ENCODE peak calls at places on chromosomes 4 and X, in eight cellular contexts. One of them, this sample, is unnamed.

GRCh38 chrX:109635151-109635550 is 10.2 kb upstream of the KCNE5 start:
- DNase-seq in GDM1: no peak
- DNase-seq in D341Med: peak; percentile 39
- DNase-seq in T-helper 9 cell: no peak
- DNase-seq in cardiac muscle cell: peak; percentile 41
- DNase-seq in stimulated activated CD8-positive, alpha-beta memory T cell treated with anti-CD3 and anti-CD28 coated beads, Interleukin-15, amount 100 ng/mL, for 4 hours: no peak
- DNase-seq in fibroblast of lung: no peak
- DNase-seq in NCI-H510A: no peak
- DNase-seq in this sample: peak; percentile 30

GRCh38 chrX:572490-573124 is 58.0 kb upstream of the SHOX start:
- DNase-seq in GDM1: no peak
- DNase-seq in D341Med: no peak
- DNase-seq in T-helper 9 cell: no peak
- DNase-seq in cardiac muscle cell: no peak
- DNase-seq in stimulated activated CD8-positive, alpha-beta memory T cell treated with anti-CD3 and anti-CD28 coated beads, Interleukin-15, amount 100 ng/mL, for 4 hours: no peak
- DNase-seq in fibroblast of lung: no peak
- DNase-seq in NCI-H510A: no peak
- DNase-seq in this sample: no peak

GRCh38 chrX:153523269-153523668 is 5.8 kb downstream of the ATP2B3 start:
- DNase-seq in GDM1: no peak
- DNase-seq in D341Med: no peak
- DNase-seq in T-helper 9 cell: no peak
- DNase-seq in cardiac muscle cell: no peak
- DNase-seq in stimulated activated CD8-positive, alpha-beta memory T cell treated with anti-CD3 and anti-CD28 coated beads, Interleukin-15, amount 100 ng/mL, for 4 hours: no peak
- DNase-seq in fibroblast of lung: no peak
- DNase-seq in NCI-H510A: no peak
- DNase-seq in this sample: no peak

GRCh38 chrX:33126469-33126868 is 84.9 kb downstream of the DMD start:
- DNase-seq in GDM1: no peak
- DNase-seq in D341Med: no peak
- DNase-seq in T-helper 9 cell: no peak
- DNase-seq in cardiac muscle cell: no peak
- DNase-seq in stimulated activated CD8-positive, alpha-beta memory T cell treated with anti-CD3 and anti-CD28 coated beads, Interleukin-15, amount 100 ng/mL, for 4 hours: no peak
- DNase-seq in fibroblast of lung: no peak
- DNase-seq in NCI-H510A: no peak
- DNase-seq in this sample: no peak

GRCh38 chr4:2592572-2592971 is 56.1 kb downstream of the FAM193A start:
- DNase-seq in GDM1: no peak
- DNase-seq in D341Med: no peak
- DNase-seq in T-helper 9 cell: no peak
- DNase-seq in cardiac muscle cell: peak; percentile 16
- DNase-seq in stimulated activated CD8-positive, alpha-beta memory T cell treated with anti-CD3 and anti-CD28 coated beads, Interleukin-15, amount 100 ng/mL, for 4 hours: no peak
- DNase-seq in fibroblast of lung: no peak
- DNase-seq in NCI-H510A: no peak
- DNase-seq in this sample: no peak

GRCh38 chr4:185898413-185898812 is 86.4 kb upstream of the SORBS2 start:
- DNase-seq in GDM1: no peak
- DNase-seq in D341Med: no peak
- DNase-seq in T-helper 9 cell: no peak
- DNase-seq in cardiac muscle cell: no peak
- DNase-seq in stimulated activated CD8-positive, alpha-beta memory T cell treated with anti-CD3 and anti-CD28 coated beads, Interleukin-15, amount 100 ng/mL, for 4 hours: no peak
- DNase-seq in fibroblast of lung: no peak
- DNase-seq in NCI-H510A: no peak
- DNase-seq in this sample: no peak

GRCh38 chr4:1293981-1294380 is 4.3 kb downstream of the MAEA start:
- DNase-seq in GDM1: no peak
- DNase-seq in D341Med: no peak
- DNase-seq in T-helper 9 cell: no peak
- DNase-seq in cardiac muscle cell: no peak
- DNase-seq in stimulated activated CD8-positive, alpha-beta memory T cell treated with anti-CD3 and anti-CD28 coated beads, Interleukin-15, amount 100 ng/mL, for 4 hours: no peak
- DNase-seq in fibroblast of lung: peak; percentile 83
- DNase-seq in NCI-H510A: no peak
- DNase-seq in this sample: no peak

GRCh38 chr4:78650106-78651021 is 98.8 kb downstream of the ANXA3 start:
- DNase-seq in GDM1: no peak
- DNase-seq in D341Med: no peak
- DNase-seq in T-helper 9 cell: no peak
- DNase-seq in cardiac muscle cell: peak; percentile 7
- DNase-seq in stimulated activated CD8-positive, alpha-beta memory T cell treated with anti-CD3 and anti-CD28 coated beads, Interleukin-15, amount 100 ng/mL, for 4 hours: no peak
- DNase-seq in fibroblast of lung: peak; percentile 89
- DNase-seq in NCI-H510A: no peak
- DNase-seq in this sample: peak; percentile 69

GRCh38 chr4:125551451-125551850 is 236.7 kb downstream of the FAT4 start:
- DNase-seq in GDM1: no peak
- DNase-seq in D341Med: peak; percentile 66
- DNase-seq in T-helper 9 cell: no peak
- DNase-seq in cardiac muscle cell: no peak
- DNase-seq in stimulated activated CD8-positive, alpha-beta memory T cell treated with anti-CD3 and anti-CD28 coated beads, Interleukin-15, amount 100 ng/mL, for 4 hours: no peak
- DNase-seq in fibroblast of lung: no peak
- DNase-seq in NCI-H510A: no peak
- DNase-seq in this sample: no peak

GRCh38 chr4:2183394-2183793 is 58.5 kb downstream of the HAUS3 start:
- DNase-seq in GDM1: no peak
- DNase-seq in D341Med: no peak
- DNase-seq in T-helper 9 cell: no peak
- DNase-seq in cardiac muscle cell: no peak
- DNase-seq in stimulated activated CD8-positive, alpha-beta memory T cell treated with anti-CD3 and anti-CD28 coated beads, Interleukin-15, amount 100 ng/mL, for 4 hours: no peak
- DNase-seq in fibroblast of lung: no peak
- DNase-seq in NCI-H510A: no peak
- DNase-seq in this sample: no peak

GRCh38 chrX:42954880-42955279 is 176.9 kb upstream of the PPP1R2C start:
- DNase-seq in GDM1: no peak
- DNase-seq in D341Med: no peak
- DNase-seq in T-helper 9 cell: no peak
- DNase-seq in cardiac muscle cell: no peak
- DNase-seq in stimulated activated CD8-positive, alpha-beta memory T cell treated with anti-CD3 and anti-CD28 coated beads, Interleukin-15, amount 100 ng/mL, for 4 hours: no peak
- DNase-seq in fibroblast of lung: no peak
- DNase-seq in NCI-H510A: no peak
- DNase-seq in this sample: no peak

GRCh38 chr4:164716901-164717300 is 37.0 kb upstream of the SMIM31 start:
- DNase-seq in GDM1: no peak
- DNase-seq in D341Med: peak; percentile 26
- DNase-seq in T-helper 9 cell: no peak
- DNase-seq in cardiac muscle cell: peak; percentile 18
- DNase-seq in stimulated activated CD8-positive, alpha-beta memory T cell treated with anti-CD3 and anti-CD28 coated beads, Interleukin-15, amount 100 ng/mL, for 4 hours: no peak
- DNase-seq in fibroblast of lung: no peak
- DNase-seq in NCI-H510A: no peak
- DNase-seq in this sample: no peak

GRCh38 chrX:20294284-20294683 is 27.6 kb upstream of the RPS6KA3 start:
- DNase-seq in GDM1: no peak
- DNase-seq in D341Med: no peak
- DNase-seq in T-helper 9 cell: no peak
- DNase-seq in cardiac muscle cell: no peak
- DNase-seq in stimulated activated CD8-positive, alpha-beta memory T cell treated with anti-CD3 and anti-CD28 coated beads, Interleukin-15, amount 100 ng/mL, for 4 hours: no peak
- DNase-seq in fibroblast of lung: no peak
- DNase-seq in NCI-H510A: no peak
- DNase-seq in this sample: no peak

GRCh38 chr4:13509442-13509841 is 25.3 kb upstream of the RAB28 start:
- DNase-seq in GDM1: no peak
- DNase-seq in D341Med: no peak
- DNase-seq in T-helper 9 cell: no peak
- DNase-seq in cardiac muscle cell: no peak
- DNase-seq in stimulated activated CD8-positive, alpha-beta memory T cell treated with anti-CD3 and anti-CD28 coated beads, Interleukin-15, amount 100 ng/mL, for 4 hours: no peak
- DNase-seq in fibroblast of lung: no peak
- DNase-seq in NCI-H510A: no peak
- DNase-seq in this sample: no peak

GRCh38 chr4:55184600-55185523 is 59.5 kb upstream of the KDR start:
- DNase-seq in GDM1: no peak
- DNase-seq in D341Med: peak; percentile 66
- DNase-seq in T-helper 9 cell: no peak
- DNase-seq in cardiac muscle cell: peak; percentile 62
- DNase-seq in stimulated activated CD8-positive, alpha-beta memory T cell treated with anti-CD3 and anti-CD28 coated beads, Interleukin-15, amount 100 ng/mL, for 4 hours: no peak
- DNase-seq in fibroblast of lung: peak; percentile 64
- DNase-seq in NCI-H510A: peak; percentile 35
- DNase-seq in this sample: peak; percentile 26

GRCh38 chr4:20995015-20995414 is 294.8 kb downstream of the PACRGL start:
- DNase-seq in GDM1: no peak
- DNase-seq in D341Med: no peak
- DNase-seq in T-helper 9 cell: no peak
- DNase-seq in cardiac muscle cell: no peak
- DNase-seq in stimulated activated CD8-positive, alpha-beta memory T cell treated with anti-CD3 and anti-CD28 coated beads, Interleukin-15, amount 100 ng/mL, for 4 hours: no peak
- DNase-seq in fibroblast of lung: no peak
- DNase-seq in NCI-H510A: no peak
- DNase-seq in this sample: no peak

GRCh38 chrX:153882086-153882498 is 3.9 kb downstream of the L1CAM start:
- DNase-seq in GDM1: no peak
- DNase-seq in D341Med: no peak
- DNase-seq in T-helper 9 cell: no peak
- DNase-seq in cardiac muscle cell: no peak
- DNase-seq in stimulated activated CD8-positive, alpha-beta memory T cell treated with anti-CD3 and anti-CD28 coated beads, Interleukin-15, amount 100 ng/mL, for 4 hours: no peak
- DNase-seq in fibroblast of lung: no peak
- DNase-seq in NCI-H510A: no peak
- DNase-seq in this sample: no peak

GRCh38 chr4:153018716-153019115 is 82.6 kb downstream of the FHDC1 start:
- DNase-seq in GDM1: no peak
- DNase-seq in D341Med: no peak
- DNase-seq in T-helper 9 cell: no peak
- DNase-seq in cardiac muscle cell: no peak
- DNase-seq in stimulated activated CD8-positive, alpha-beta memory T cell treated with anti-CD3 and anti-CD28 coated beads, Interleukin-15, amount 100 ng/mL, for 4 hours: no peak
- DNase-seq in fibroblast of lung: no peak
- DNase-seq in NCI-H510A: no peak
- DNase-seq in this sample: no peak

GRCh38 chrX:46327229-46328081 is 217.8 kb downstream of the ZNF674 start:
- DNase-seq in GDM1: no peak
- DNase-seq in D341Med: no peak
- DNase-seq in T-helper 9 cell: no peak
- DNase-seq in cardiac muscle cell: peak; percentile 68
- DNase-seq in stimulated activated CD8-positive, alpha-beta memory T cell treated with anti-CD3 and anti-CD28 coated beads, Interleukin-15, amount 100 ng/mL, for 4 hours: no peak
- DNase-seq in fibroblast of lung: peak; percentile 58
- DNase-seq in NCI-H510A: no peak
- DNase-seq in this sample: peak; percentile 91

GRCh38 chrX:100687128-100687527 is 43.1 kb downstream of the SRPX2 start:
- DNase-seq in GDM1: peak; percentile 8
- DNase-seq in D341Med: no peak
- DNase-seq in T-helper 9 cell: no peak
- DNase-seq in cardiac muscle cell: no peak
- DNase-seq in stimulated activated CD8-positive, alpha-beta memory T cell treated with anti-CD3 and anti-CD28 coated beads, Interleukin-15, amount 100 ng/mL, for 4 hours: no peak
- DNase-seq in fibroblast of lung: no peak
- DNase-seq in NCI-H510A: no peak
- DNase-seq in this sample: no peak

GRCh38 chr4:102868153-102868781 is 525 bp upstream of the CISD2 start:
- DNase-seq in GDM1: no peak
- DNase-seq in D341Med: no peak
- DNase-seq in T-helper 9 cell: peak; percentile 9
- DNase-seq in cardiac muscle cell: no peak
- DNase-seq in stimulated activated CD8-positive, alpha-beta memory T cell treated with anti-CD3 and anti-CD28 coated beads, Interleukin-15, amount 100 ng/mL, for 4 hours: no peak
- DNase-seq in fibroblast of lung: no peak
- DNase-seq in NCI-H510A: no peak
- DNase-seq in this sample: peak; percentile 7

GRCh38 chrX:1487401-1487800 is 34.7 kb upstream of the ASMTL start:
- DNase-seq in GDM1: no peak
- DNase-seq in D341Med: no peak
- DNase-seq in T-helper 9 cell: no peak
- DNase-seq in cardiac muscle cell: no peak
- DNase-seq in stimulated activated CD8-positive, alpha-beta memory T cell treated with anti-CD3 and anti-CD28 coated beads, Interleukin-15, amount 100 ng/mL, for 4 hours: no peak
- DNase-seq in fibroblast of lung: no peak
- DNase-seq in NCI-H510A: no peak
- DNase-seq in this sample: no peak

GRCh38 chr4:108024078-108024990 is 34.6 kb downstream of the HADH start:
- DNase-seq in GDM1: no peak
- DNase-seq in D341Med: no peak
- DNase-seq in T-helper 9 cell: no peak
- DNase-seq in cardiac muscle cell: no peak
- DNase-seq in stimulated activated CD8-positive, alpha-beta memory T cell treated with anti-CD3 and anti-CD28 coated beads, Interleukin-15, amount 100 ng/mL, for 4 hours: no peak
- DNase-seq in fibroblast of lung: no peak
- DNase-seq in NCI-H510A: no peak
- DNase-seq in this sample: peak; percentile 80

GRCh38 chr4:145882594-145882993 is 56.0 kb downstream of the ZNF827 start:
- DNase-seq in GDM1: no peak
- DNase-seq in D341Med: no peak
- DNase-seq in T-helper 9 cell: no peak
- DNase-seq in cardiac muscle cell: no peak
- DNase-seq in stimulated activated CD8-positive, alpha-beta memory T cell treated with anti-CD3 and anti-CD28 coated beads, Interleukin-15, amount 100 ng/mL, for 4 hours: no peak
- DNase-seq in fibroblast of lung: no peak
- DNase-seq in NCI-H510A: no peak
- DNase-seq in this sample: no peak

GRCh38 chr4:70724463-70724862 is 2.7 kb downstream of the RUFY3 start:
- DNase-seq in GDM1: no peak
- DNase-seq in D341Med: no peak
- DNase-seq in T-helper 9 cell: no peak
- DNase-seq in cardiac muscle cell: no peak
- DNase-seq in stimulated activated CD8-positive, alpha-beta memory T cell treated with anti-CD3 and anti-CD28 coated beads, Interleukin-15, amount 100 ng/mL, for 4 hours: no peak
- DNase-seq in fibroblast of lung: no peak
- DNase-seq in NCI-H510A: no peak
- DNase-seq in this sample: no peak

GRCh38 chr4:108959497-108959896 is 196.6 kb upstream of the ETNPPL start:
- DNase-seq in GDM1: no peak
- DNase-seq in D341Med: no peak
- DNase-seq in T-helper 9 cell: no peak
- DNase-seq in cardiac muscle cell: no peak
- DNase-seq in stimulated activated CD8-positive, alpha-beta memory T cell treated with anti-CD3 and anti-CD28 coated beads, Interleukin-15, amount 100 ng/mL, for 4 hours: no peak
- DNase-seq in fibroblast of lung: peak; percentile 51
- DNase-seq in NCI-H510A: no peak
- DNase-seq in this sample: no peak

GRCh38 chr4:112514079-112514448 is 1.9 kb downstream of the NEUROG2 start:
- DNase-seq in GDM1: no peak
- DNase-seq in D341Med: no peak
- DNase-seq in T-helper 9 cell: no peak
- DNase-seq in cardiac muscle cell: no peak
- DNase-seq in stimulated activated CD8-positive, alpha-beta memory T cell treated with anti-CD3 and anti-CD28 coated beads, Interleukin-15, amount 100 ng/mL, for 4 hours: no peak
- DNase-seq in fibroblast of lung: no peak
- DNase-seq in NCI-H510A: no peak
- DNase-seq in this sample: no peak

GRCh38 chrX:24846551-24847170 is 152.9 kb downstream of the POLA1 start:
- DNase-seq in GDM1: no peak
- DNase-seq in D341Med: no peak
- DNase-seq in T-helper 9 cell: no peak
- DNase-seq in cardiac muscle cell: no peak
- DNase-seq in stimulated activated CD8-positive, alpha-beta memory T cell treated with anti-CD3 and anti-CD28 coated beads, Interleukin-15, amount 100 ng/mL, for 4 hours: no peak
- DNase-seq in fibroblast of lung: peak; percentile 12
- DNase-seq in NCI-H510A: no peak
- DNase-seq in this sample: no peak

GRCh38 chr4:95728145-95728544 is 111.7 kb upstream of the PDHA2 start:
- DNase-seq in GDM1: no peak
- DNase-seq in D341Med: no peak
- DNase-seq in T-helper 9 cell: no peak
- DNase-seq in cardiac muscle cell: no peak
- DNase-seq in stimulated activated CD8-positive, alpha-beta memory T cell treated with anti-CD3 and anti-CD28 coated beads, Interleukin-15, amount 100 ng/mL, for 4 hours: no peak
- DNase-seq in fibroblast of lung: peak; percentile 78
- DNase-seq in NCI-H510A: no peak
- DNase-seq in this sample: peak; percentile 97

GRCh38 chrX:81021478-81021877 is 180.2 kb downstream of the HMGN5 start:
- DNase-seq in GDM1: no peak
- DNase-seq in D341Med: no peak
- DNase-seq in T-helper 9 cell: no peak
- DNase-seq in cardiac muscle cell: no peak
- DNase-seq in stimulated activated CD8-positive, alpha-beta memory T cell treated with anti-CD3 and anti-CD28 coated beads, Interleukin-15, amount 100 ng/mL, for 4 hours: no peak
- DNase-seq in fibroblast of lung: no peak
- DNase-seq in NCI-H510A: no peak
- DNase-seq in this sample: no peak

GRCh38 chrX:102841706-102842003 is 95.4 kb upstream of the RAB40AL start:
- DNase-seq in GDM1: no peak
- DNase-seq in D341Med: no peak
- DNase-seq in T-helper 9 cell: no peak
- DNase-seq in cardiac muscle cell: no peak
- DNase-seq in stimulated activated CD8-positive, alpha-beta memory T cell treated with anti-CD3 and anti-CD28 coated beads, Interleukin-15, amount 100 ng/mL, for 4 hours: no peak
- DNase-seq in fibroblast of lung: no peak
- DNase-seq in NCI-H510A: no peak
- DNase-seq in this sample: no peak

GRCh38 chr4:149987330-149987751 is 90.9 kb upstream of the DCLK2 start:
- DNase-seq in GDM1: no peak
- DNase-seq in D341Med: no peak
- DNase-seq in T-helper 9 cell: no peak
- DNase-seq in cardiac muscle cell: peak; percentile 31
- DNase-seq in stimulated activated CD8-positive, alpha-beta memory T cell treated with anti-CD3 and anti-CD28 coated beads, Interleukin-15, amount 100 ng/mL, for 4 hours: no peak
- DNase-seq in fibroblast of lung: no peak
- DNase-seq in NCI-H510A: no peak
- DNase-seq in this sample: peak; percentile 66

GRCh38 chr4:24150021-24150420 is 260.2 kb upstream of the PPARGC1A start:
- DNase-seq in GDM1: no peak
- DNase-seq in D341Med: no peak
- DNase-seq in T-helper 9 cell: no peak
- DNase-seq in cardiac muscle cell: no peak
- DNase-seq in stimulated activated CD8-positive, alpha-beta memory T cell treated with anti-CD3 and anti-CD28 coated beads, Interleukin-15, amount 100 ng/mL, for 4 hours: no peak
- DNase-seq in fibroblast of lung: no peak
- DNase-seq in NCI-H510A: no peak
- DNase-seq in this sample: peak; percentile 15

GRCh38 chr4:95701500-95701899 is 138.4 kb upstream of the PDHA2 start:
- DNase-seq in GDM1: no peak
- DNase-seq in D341Med: no peak
- DNase-seq in T-helper 9 cell: no peak
- DNase-seq in cardiac muscle cell: no peak
- DNase-seq in stimulated activated CD8-positive, alpha-beta memory T cell treated with anti-CD3 and anti-CD28 coated beads, Interleukin-15, amount 100 ng/mL, for 4 hours: no peak
- DNase-seq in fibroblast of lung: peak; percentile 79
- DNase-seq in NCI-H510A: no peak
- DNase-seq in this sample: peak; percentile 92